ENCODE peak calls at places on chromosomes 6 and 20, in seven cellular contexts. K is T follicular helper cell; D is G401; N is CD8-positive, alpha-beta memory T cell; F is stimulated activated CD8-positive, alpha-beta memory T cell treated with anti-CD3 and anti-CD28 coated beads, Interleukin-2, amount 100 ng/mL, for 1 hour; Z is GM20000; R is head of caudate nucleus. W is an unnamed sample.

GRCh38 chr20:43914286-43914685 is 366 bp upstream of the TOX2 start:
- DNase-seq in D (no peak), N (peak), K (no peak), Z (no peak), F (no peak), R (no peak), W (no peak)

GRCh38 chr6:109187399-109188114 is 92.2 kb downstream of the CEP57L1 start:
- DNase-seq in K (peak), D (peak), Z (peak), R (peak), F (peak), N (peak), W (peak)

GRCh38 chr6:162722633-162723032 is 4.9 kb downstream of the PRKN start:
- DNase-seq in R (no peak), F (no peak), Z (no peak), N (no peak), K (no peak), D (no peak), W (no peak)

GRCh38 chr6:142816024-142816423 is 129.0 kb downstream of the HIVEP2 start:
- DNase-seq in N (no peak), F (no peak), K (no peak), Z (no peak), D (no peak), R (no peak), W (no peak)

GRCh38 chr6:155782320-155782730 is 326.7 kb upstream of the NOX3 start:
- DNase-seq in F (no peak), K (no peak), Z (no peak), D (no peak), N (no peak), R (no peak), W (peak)

GRCh38 chr20:50572922-50573777 is 63.0 kb downstream of the PTPN1 start:
- DNase-seq in Z (no peak), F (no peak), D (peak), N (no peak), R (peak), K (no peak), W (peak)

GRCh38 chr6:158744986-158745430 is 74.2 kb downstream of the EZR start:
- DNase-seq in K (no peak), N (no peak), D (no peak), Z (no peak), R (no peak), F (no peak), W (no peak)

GRCh38 chr6:17719323-17720041 is 12.8 kb upstream of the NUP153 start:
- DNase-seq in K (no peak), F (no peak), N (no peak), D (no peak), R (no peak), Z (no peak), W (no peak)

GRCh38 chr6:130138116-130138908 is 84.4 kb downstream of the SAMD3 start:
- DNase-seq in R (no peak), N (no peak), D (no peak), Z (peak), F (no peak), K (no peak), W (no peak)

GRCh38 chr20:24965065-24965919 is 16.2 kb downstream of the CST7 start:
- DNase-seq in F (no peak), D (peak), R (no peak), K (no peak), N (no peak), Z (no peak), W (no peak)

GRCh38 chr6:148395583-148396101 is 53.0 kb downstream of the SASH1 start:
- DNase-seq in N (no peak), R (peak), Z (no peak), F (no peak), D (peak), K (no peak), W (peak)

GRCh38 chr6:138864343-138864890 is 68.5 kb downstream of the ECT2L start:
- DNase-seq in Z (no peak), R (no peak), K (no peak), N (no peak), D (no peak), F (no peak), W (no peak)

GRCh38 chr6:2971420-2972218 is at the start of gene SERPINB6:
- DNase-seq in N (peak), R (peak), F (peak), D (peak), Z (peak), K (peak), W (peak)

GRCh38 chr6:160221423-160221822 is 37.2 kb downstream of the SLC22A2 start:
- DNase-seq in K (no peak), N (no peak), F (no peak), D (peak), Z (no peak), R (no peak), W (no peak)

GRCh38 chr20:63492518-63492917 is 6.4 kb downstream of the EEF1A2 start:
- DNase-seq in F (no peak), N (no peak), R (no peak), D (no peak), Z (no peak), K (no peak), W (no peak)

GRCh38 chr6:112337209-112337638 is 9.9 kb upstream of the RFPL4B start:
- DNase-seq in D (peak), Z (no peak), F (no peak), N (no peak), R (peak), K (no peak), W (peak)

W was measured in lung microvascular endothelial cell.